ENCODE peak calls at places on chromosomes 1 and 21, in ten cellular contexts. W is heart left ventricle, L is adipocyte, Z is pancreas, J is GM06990, B is neuronal stem cell, E is Peyer's patch, G is right atrium auricular region, A is vagina, U is breast epithelium. V is an unnamed sample. For H3K27me3, the result is how much of the 10 kb centered on the place peaks cover.

GRCh38 chr1:112833806-112834205 is 118.7 kb upstream of the PPM1J start:
- DNase-seq in U (no peak), G (no peak), L (no peak), B (no peak), J (no peak), E (no peak), W (no peak), Z (no peak), A (no peak), V (no peak)

GRCh38 chr1:19348441-19349198 is 36.5 kb downstream of the SLC66A1 start:
- DNase-seq in L (no peak), W (no peak), U (no peak), J (no peak), B (no peak), Z (no peak), E (no peak), G (no peak), A (no peak), V (no peak)

GRCh38 chr1:220151454-220151853 is 57.5 kb downstream of the IARS2 start:
- DNase-seq in Z (no peak), J (no peak), A (no peak), L (peak), E (no peak), U (no peak), B (no peak), W (peak), G (no peak), V (no peak)

GRCh38 chr1:168031627-168032026 is 94.8 kb upstream of the MPC2 start:
- DNase-seq in B (no peak), U (no peak), G (no peak), W (no peak), Z (no peak), E (no peak), J (no peak), A (no peak), L (no peak), V (no peak)

GRCh38 chr1:16071614-16072013 is 1.8 kb downstream of the FAM131C start:
- DNase-seq in B (no peak), A (no peak), E (no peak), L (no peak), U (no peak), J (no peak), W (no peak), G (no peak), Z (no peak), V (no peak)

GRCh38 chr1:206930210-206930798 is 8.6 kb upstream of the FCMR start:
- DNase-seq in L (no peak), U (no peak), A (no peak), J (peak), Z (no peak), G (no peak), B (no peak), W (no peak), E (peak), V (no peak)

GRCh38 chr21:40146201-40146890 is 279.1 kb downstream of the PCP4 start:
- DNase-seq in A (no peak), J (no peak), W (no peak), B (no peak), Z (no peak), E (no peak), L (peak), U (no peak), G (no peak), V (no peak)

GRCh38 chr1:79792212-79792575 is 785.7 kb upstream of the ADGRL4 start:
- DNase-seq in J (no peak), Z (no peak), A (no peak), L (peak), U (no peak), B (no peak), W (no peak), E (no peak), G (no peak), V (peak)

GRCh38 chr21:46622226-46622625 is 13.2 kb upstream of the PRMT2 start:
- DNase-seq in Z (peak), L (no peak), E (peak), G (no peak), U (no peak), W (peak), B (peak), A (no peak), J (no peak), V (peak)

DNA sequence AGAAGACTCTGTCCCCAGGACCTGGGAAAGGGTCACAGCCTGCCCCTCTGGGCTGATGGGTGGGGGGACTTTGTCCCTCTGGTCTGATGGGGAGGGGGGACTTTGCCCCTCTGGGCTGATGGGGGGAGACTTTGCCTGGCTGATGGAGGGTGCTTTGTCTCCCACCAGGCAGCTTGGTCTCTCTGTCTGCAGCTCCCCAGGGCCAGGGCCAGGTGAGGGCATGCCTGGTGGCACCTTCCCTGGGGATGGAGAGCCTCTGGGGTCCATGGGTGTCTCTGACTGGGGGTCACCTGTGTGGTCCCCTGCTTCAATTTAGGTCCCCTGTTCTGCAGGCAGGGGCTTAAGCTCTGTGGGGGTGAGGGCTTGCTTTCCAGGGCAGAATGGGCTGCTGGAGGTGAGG is 23.5 kb upstream of the TTC34 start:
- DNase-seq in Z (no peak), W (no peak), J (no peak), G (no peak), E (no peak), A (no peak), L (no peak), B (no peak), U (no peak), V (no peak)
- H3K27me3 ChIP-seq in Z (under half), W (under half), J (under half), G (under half), E (under half), A (under half), L (under half), B (under half), U (under half), V (under half)

DNA sequence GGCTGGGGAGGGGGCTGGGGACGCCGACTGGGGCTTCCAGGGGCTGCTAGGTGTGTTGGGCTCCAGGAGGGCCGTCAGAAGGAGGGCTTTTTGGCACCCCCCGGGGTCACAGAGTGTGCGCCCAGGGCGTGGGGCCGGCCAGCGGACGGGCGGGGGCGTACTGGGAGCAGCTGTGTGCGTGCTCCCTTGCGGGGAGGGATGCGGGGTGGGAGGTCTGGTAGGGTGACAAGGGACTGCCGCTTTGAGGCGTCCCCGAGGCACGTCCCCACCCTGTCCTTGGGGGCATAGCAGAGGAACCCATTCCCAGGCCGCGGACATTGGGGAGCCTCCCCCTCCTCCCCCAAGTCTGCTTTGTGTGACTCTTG is 1.1 kb downstream of the FOXO6 start:
- DNase-seq in W (no peak), U (no peak), J (no peak), G (no peak), Z (no peak), L (no peak), B (no peak), A (no peak), E (no peak), V (no peak)
- H3K27me3 ChIP-seq in W (under half), U (under half), J (under half), G (under half), Z (under half), L (under half), B (under half), A (under half), E (under half), V (under half)

DNA sequence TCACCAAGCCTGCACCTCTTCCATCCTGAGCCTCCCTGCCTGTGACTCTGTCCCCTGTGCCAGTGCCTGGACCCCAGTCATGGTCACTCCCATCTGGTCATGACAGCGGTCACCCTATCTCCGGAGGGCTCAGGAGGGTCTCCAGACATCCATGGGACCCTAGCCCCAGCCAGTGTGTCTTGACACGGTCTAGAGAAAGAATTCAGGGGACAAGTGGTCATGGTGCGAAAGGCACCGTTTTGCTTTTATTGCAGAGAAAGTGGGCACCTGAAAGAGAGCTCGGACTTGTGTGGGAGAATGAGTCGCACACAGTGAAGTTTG is 4.7 kb upstream of the RIPK4 start:
- DNase-seq in U (no peak), G (no peak), E (no peak), B (no peak), Z (no peak), W (no peak), A (no peak), J (no peak), L (no peak), V (no peak)
- H3K27me3 ChIP-seq in U (under half), G (under half), E (under half), B (under half), Z (under half), W (half or more), A (under half), J (under half), L (half or more), V (under half)

GRCh38 chr1:53114581-53115400 is 27.6 kb downstream of the SLC1A7 start:
- DNase-seq in W (no peak), B (no peak), E (no peak), U (no peak), Z (no peak), A (no peak), J (no peak), L (no peak), G (no peak), V (no peak)

GRCh38 chr1:53116307-53116810 is 26.1 kb downstream of the SLC1A7 start:
- DNase-seq in L (no peak), B (no peak), J (no peak), E (no peak), Z (no peak), U (no peak), A (no peak), G (no peak), W (no peak), V (no peak)

GRCh38 chr1:53115403-53116306 is 26.8 kb downstream of the SLC1A7 start:
- DNase-seq in U (no peak), E (no peak), L (peak), B (peak), J (no peak), G (no peak), A (no peak), W (no peak), Z (peak), V (no peak)

GRCh38 chr1:53117836-53118235 is 24.6 kb downstream of the SLC1A7 start:
- DNase-seq in J (no peak), W (no peak), B (no peak), A (no peak), U (no peak), E (no peak), Z (no peak), G (no peak), L (no peak), V (no peak)

GRCh38 chr1:53116933-53117332 is 25.5 kb downstream of the SLC1A7 start:
- DNase-seq in A (no peak), W (no peak), G (no peak), L (no peak), B (no peak), Z (no peak), E (no peak), U (no peak), J (no peak), V (no peak)
- H3K27me3 ChIP-seq in A (under half), W (under half), G (under half), L (under half), B (under half), Z (under half), E (under half), U (under half), J (under half), V (under half)

GRCh38 chr1:30427545-30427944 is 295.8 kb downstream of the MATN1 start:
- DNase-seq in A (no peak), G (peak), Z (no peak), W (no peak), U (peak), B (no peak), J (no peak), E (no peak), L (no peak), V (no peak)
- H3K27me3 ChIP-seq in A (under half), G (under half), Z (under half), W (under half), U (under half), B (under half), J (under half), E (under half), L (under half), V (under half)

DNA sequence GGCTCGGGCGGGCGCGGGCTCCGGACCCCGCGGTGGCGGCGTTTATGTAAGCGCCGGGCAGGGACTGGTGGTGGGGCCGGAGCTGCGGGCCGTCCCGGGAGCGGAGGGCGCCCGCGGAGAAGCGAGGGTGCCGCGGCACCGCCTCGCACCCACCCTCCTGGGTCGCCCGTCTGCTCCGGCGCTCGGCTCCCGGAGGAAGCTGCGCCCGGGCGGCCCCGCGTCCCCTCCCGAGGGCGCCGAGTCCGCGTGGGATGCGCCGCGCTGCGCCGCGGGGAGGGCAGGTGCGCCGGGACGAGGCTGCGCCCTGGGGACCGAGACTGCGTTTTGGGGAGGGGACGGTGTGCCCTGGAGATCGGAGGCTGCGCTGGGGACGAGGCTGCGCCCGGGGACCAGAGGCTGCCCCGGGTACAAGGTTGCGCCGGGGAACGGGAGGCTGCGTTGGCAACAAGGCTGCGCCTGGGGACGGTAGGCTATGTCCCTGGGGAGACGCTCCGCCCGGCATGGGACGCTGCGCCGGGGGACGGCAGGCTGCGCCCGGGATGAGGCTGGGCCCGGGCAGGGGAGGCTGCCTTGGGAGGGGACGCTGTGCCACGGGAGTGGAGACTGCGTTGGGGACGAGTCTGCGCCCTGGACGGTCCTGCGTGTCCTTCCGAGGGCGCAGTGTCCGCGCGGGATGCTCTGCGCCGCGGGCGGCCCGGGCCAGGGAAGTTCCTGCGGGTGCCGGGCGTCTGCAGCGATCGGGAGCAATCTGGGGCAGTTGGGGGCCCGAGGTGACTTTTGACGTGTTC is 632 bp downstream of the ADARB1 start:
- DNase-seq in U (peak), E (no peak), W (no peak), B (peak), G (no peak), L (peak), A (no peak), J (peak), Z (no peak), V (no peak)
- H3K27me3 ChIP-seq in U (under half), E (under half), W (under half), B (under half), G (under half), L (under half), A (under half), J (under half), Z (under half), V (under half)

DNA sequence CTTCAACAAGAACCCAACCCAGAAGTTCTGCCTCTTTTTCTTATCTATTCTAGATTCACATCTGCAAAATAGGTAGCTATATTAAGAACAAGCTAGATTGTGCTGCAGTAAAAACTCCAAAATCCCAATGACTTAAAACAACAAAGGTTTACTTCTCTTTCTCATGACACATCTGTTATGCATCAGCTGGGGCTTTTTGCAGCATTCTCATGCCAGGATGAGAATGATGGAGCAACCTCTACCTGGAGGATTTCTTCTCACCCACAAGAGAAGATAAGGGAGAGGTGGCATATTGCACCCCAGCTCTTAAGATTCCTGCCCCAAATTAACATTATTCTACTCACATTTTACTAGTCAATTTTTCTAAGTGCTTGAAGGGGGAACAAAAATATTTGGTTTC is 152.3 kb upstream of the SPAG17 start:
- DNase-seq in G (no peak), W (no peak), A (no peak), L (no peak), B (no peak), J (no peak), E (no peak), Z (no peak), U (no peak), V (no peak)
- H3K27me3 ChIP-seq in G (under half), W (under half), A (under half), L (under half), B (under half), J (under half), E (under half), Z (under half), U (under half), V (under half)

DNA sequence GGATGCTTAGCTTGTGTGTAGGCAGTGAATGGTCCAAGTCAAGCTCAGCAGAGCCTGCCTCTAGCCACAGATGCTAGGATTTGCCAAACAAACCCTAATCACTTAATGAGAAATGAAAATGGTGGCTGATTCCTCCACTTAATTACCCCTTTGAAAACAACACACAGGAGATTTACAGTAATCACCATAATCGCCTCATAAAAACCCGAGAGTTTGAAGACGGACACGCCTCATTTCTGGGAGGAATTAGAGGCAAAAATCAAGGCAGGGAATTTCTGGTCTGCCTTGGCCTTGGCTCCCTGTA is 16.3 kb upstream of the FOXE3 start:
- DNase-seq in G (no peak), A (no peak), Z (no peak), U (no peak), J (no peak), L (no peak), E (no peak), W (no peak), B (no peak), V (no peak)
- H3K27me3 ChIP-seq in G (under half), A (under half), Z (under half), U (under half), J (under half), L (under half), E (under half), W (half or more), B (under half), V (under half)

V was measured in brain microvascular endothelial cell.